ENCODE peak calls at places on chromosome 6, in five cellular contexts. V is H54, L is AG10803, M is HuH-7.5, S is PC-9. A is an unnamed sample.

GRCh38 chr6:13004610-13005009 is 288.0 kb downstream of the PHACTR1 start:
- DNase-seq in V (no peak), L (no peak), M (no peak), S (no peak), A (no peak)

GRCh38 chr6:108408453-108408852 is 113.6 kb downstream of the AFG1L start:
- DNase-seq in V (no peak), L (peak), M (peak), S (no peak), A (no peak)

GRCh38 chr6:158499601-158500000 is 60.3 kb upstream of the TMEM181 start:
- DNase-seq in V (no peak), L (no peak), M (no peak), S (no peak), A (no peak)

GRCh38 chr6:120214097-120214496 is 864.5 kb upstream of the MAN1A1 start:
- DNase-seq in V (no peak), L (no peak), M (no peak), S (no peak), A (no peak)

GRCh38 chr6:85594197-85594930 is 706 bp upstream of the SNX14 start:
- DNase-seq in V (peak), L (peak), M (peak), S (no peak), A (no peak)

GRCh38 chr6:53737746-53738145 is 57.1 kb upstream of the LRRC1 start:
- DNase-seq in V (no peak), L (no peak), M (no peak), S (no peak), A (no peak)

GRCh38 chr6:126307859-126308258 is 32.1 kb upstream of the CENPW start:
- DNase-seq in V (no peak), L (peak), M (no peak), S (no peak), A (no peak)

GRCh38 chr6:72636786-72637185 is 14.9 kb downstream of the KCNQ5 start:
- DNase-seq in V (no peak), L (no peak), M (no peak), S (no peak), A (no peak)

GRCh38 chr6:105993769-105994521 is 92.2 kb upstream of the PRDM1 start:
- DNase-seq in V (no peak), L (peak), M (no peak), S (no peak), A (peak)

GRCh38 chr6:44110005-44110681 is 17.1 kb downstream of the MRPL14 start:
- DNase-seq in V (no peak), L (no peak), M (no peak), S (no peak), A (no peak)

GRCh38 chr6:168222261-168222660 is 97.3 kb downstream of the DACT2 start:
- DNase-seq in V (no peak), L (no peak), M (no peak), S (no peak), A (no peak)

GRCh38 chr6:73796881-73797280 is 100.9 kb downstream of the CD109 start:
- DNase-seq in V (no peak), L (no peak), M (no peak), S (no peak), A (no peak)

GRCh38 chr6:158760618-158761250 is 58.4 kb downstream of the EZR start:
- DNase-seq in V (no peak), L (no peak), M (no peak), S (peak), A (no peak)

GRCh38 chr6:144847906-144848305 is 562.8 kb downstream of the UTRN start:
- DNase-seq in V (no peak), L (no peak), M (no peak), S (no peak), A (no peak)